ENCODE peak calls at places on chromosome 2, in five cellular contexts. N is cardiac muscle cell, M is SK-N-SH, U is transverse colon, P is heart right ventricle. I is an unnamed sample.

GRCh38 chr2:71891155-71891554 is 256.5 kb downstream of the CYP26B1 start:
- DNase-seq in N (no peak), M (no peak), U (no peak), P (no peak), I (no peak)

GRCh38 chr2:224772494-224772893 is 56.3 kb upstream of the CCDC195 start:
- DNase-seq in N (no peak), M (no peak), U (no peak), P (no peak), I (no peak)

GRCh38 chr2:119367472-119368099 is 809 bp downstream of the DBI start:
- DNase-seq in N (peak), M (peak), U (peak), P (peak), I (peak)

GRCh38 chr2:69278366-69278765 is 108.7 kb downstream of the GFPT1 start:
- DNase-seq in N (no peak), M (no peak), U (no peak), P (no peak), I (no peak)

GRCh38 chr2:194363295-194363694 is 1293.7 kb upstream of the SLC39A10 start:
- DNase-seq in N (no peak), M (no peak), U (no peak), P (no peak), I (no peak)

GRCh38 chr2:45069711-45070664 is 60.7 kb upstream of the SIX2 start:
- DNase-seq in N (no peak), M (no peak), U (no peak), P (no peak), I (no peak)

GRCh38 chr2:3305431-3305830 is 72.2 kb downstream of the EIPR1 start:
- DNase-seq in N (no peak), M (no peak), U (no peak), P (no peak), I (no peak)

GRCh38 chr2:30527411-30527810 is 80.4 kb downstream of the LCLAT1 start:
- DNase-seq in N (no peak), M (no peak), U (no peak), P (no peak), I (no peak)

GRCh38 chr2:28594369-28595108 is 98.7 kb downstream of the PLB1 start:
- DNase-seq in N (peak), M (peak), U (peak), P (peak), I (peak)

GRCh38 chr2:233153146-233153798 is 93.1 kb downstream of the INPP5D start:
- DNase-seq in N (no peak), M (no peak), U (no peak), P (no peak), I (no peak)

GRCh38 chr2:151575338-151575737 is 158.9 kb downstream of the NEB start:
- DNase-seq in N (no peak), M (no peak), U (no peak), P (no peak), I (no peak)

GRCh38 chr2:127589358-127589757 is 53.9 kb downstream of the MYO7B start:
- DNase-seq in N (no peak), M (no peak), U (no peak), P (no peak), I (no peak)

GRCh38 chr2:10911291-10912075 is at the start of gene KCNF1:
- DNase-seq in N (peak), M (peak), U (no peak), P (no peak), I (no peak)

GRCh38 chr2:74149249-74149530 is 1.5 kb upstream of the BOLA3 start:
- DNase-seq in N (no peak), M (no peak), U (no peak), P (no peak), I (no peak)

GRCh38 chr2:76544901-76545300 is 834.2 kb upstream of the GCFC2 start:
- DNase-seq in N (no peak), M (no peak), U (no peak), P (no peak), I (no peak)

GRCh38 chr2:119234021-119235019 is 10.7 kb downstream of the STEAP3 start:
- DNase-seq in N (peak), M (peak), U (no peak), P (no peak), I (no peak)

GRCh38 chr2:234191819-234192407 is 141.4 kb downstream of the SPP2 start:
- DNase-seq in N (no peak), M (no peak), U (no peak), P (no peak), I (no peak)

GRCh38 chr2:75494137-75494769 is 66.5 kb downstream of the EVA1A start:
- DNase-seq in N (no peak), M (no peak), U (no peak), P (no peak), I (no peak)

GRCh38 chr2:60516826-60517225 is 36.6 kb downstream of the BCL11A start:
- DNase-seq in N (no peak), M (no peak), U (no peak), P (no peak), I (no peak)

GRCh38 chr2:60514886-60515407 is 38.5 kb downstream of the BCL11A start:
- DNase-seq in N (no peak), M (no peak), U (no peak), P (no peak), I (no peak)

GRCh38 chr2:60516383-60516811 is 37.1 kb downstream of the BCL11A start:
- DNase-seq in N (no peak), M (no peak), U (no peak), P (no peak), I (no peak)

GRCh38 chr2:60517441-60517840 is 36.0 kb downstream of the BCL11A start:
- DNase-seq in N (no peak), M (no peak), U (no peak), P (no peak), I (no peak)

GRCh38 chr2:60515751-60516226 is 37.7 kb downstream of the BCL11A start:
- DNase-seq in N (no peak), M (no peak), U (no peak), P (no peak), I (no peak)
- H3K27ac ChIP-seq in N (no peak), M (peak), U (peak), P (no peak), I (no peak)

GRCh38 chr2:217409939-217410820 is 550.3 kb upstream of the TNP1 start:
- DNase-seq in N (no peak), M (no peak), U (no peak), P (no peak), I (no peak)
- H3K27ac ChIP-seq in N (no peak), M (no peak), U (no peak), P (peak), I (no peak)

GRCh38 chr2:231388725-231389346 is 6.7 kb upstream of the B3GNT7 start:
- DNase-seq in N (no peak), M (peak), U (no peak), P (no peak), I (no peak)
- H3K27ac ChIP-seq in N (no peak), M (peak), U (no peak), P (peak), I (peak)

GRCh38 chr2:70732736-70733427 is 35.1 kb downstream of the ADD2 start:
- DNase-seq in N (no peak), M (peak), U (no peak), P (no peak), I (no peak)
- H3K27ac ChIP-seq in N (no peak), M (peak), U (no peak), P (no peak), I (peak)

GRCh38 chr2:20186855-20187187 is 38.1 kb downstream of the SDC1 start:
- DNase-seq in N (no peak), M (no peak), U (no peak), P (no peak), I (no peak)
- H3K27ac ChIP-seq in N (no peak), M (no peak), U (peak), P (no peak), I (no peak)

DNA sequence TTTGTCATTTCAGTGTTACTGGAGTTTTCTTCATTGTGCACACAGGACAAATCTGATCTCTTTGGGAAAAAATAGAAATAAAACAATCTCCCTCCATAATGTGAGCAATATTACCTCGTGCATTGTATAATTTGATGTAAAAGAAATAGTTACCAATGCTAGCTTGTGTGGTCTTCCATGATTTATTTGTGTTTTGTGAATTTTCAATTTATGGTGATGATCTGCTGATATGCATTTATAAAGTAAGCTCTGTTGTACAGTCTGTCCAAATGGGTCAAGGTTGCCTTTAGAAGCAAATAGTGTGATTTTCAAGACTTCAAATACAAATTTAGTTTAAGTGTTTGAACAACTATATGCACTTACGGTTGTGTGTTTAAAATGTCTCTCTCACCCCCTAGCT is 50.9 kb downstream of the STAT1 start:
- DNase-seq in N (no peak), M (no peak), U (no peak), P (no peak), I (no peak)
- H3K27ac ChIP-seq in N (no peak), M (no peak), U (no peak), P (no peak), I (no peak)

DNA sequence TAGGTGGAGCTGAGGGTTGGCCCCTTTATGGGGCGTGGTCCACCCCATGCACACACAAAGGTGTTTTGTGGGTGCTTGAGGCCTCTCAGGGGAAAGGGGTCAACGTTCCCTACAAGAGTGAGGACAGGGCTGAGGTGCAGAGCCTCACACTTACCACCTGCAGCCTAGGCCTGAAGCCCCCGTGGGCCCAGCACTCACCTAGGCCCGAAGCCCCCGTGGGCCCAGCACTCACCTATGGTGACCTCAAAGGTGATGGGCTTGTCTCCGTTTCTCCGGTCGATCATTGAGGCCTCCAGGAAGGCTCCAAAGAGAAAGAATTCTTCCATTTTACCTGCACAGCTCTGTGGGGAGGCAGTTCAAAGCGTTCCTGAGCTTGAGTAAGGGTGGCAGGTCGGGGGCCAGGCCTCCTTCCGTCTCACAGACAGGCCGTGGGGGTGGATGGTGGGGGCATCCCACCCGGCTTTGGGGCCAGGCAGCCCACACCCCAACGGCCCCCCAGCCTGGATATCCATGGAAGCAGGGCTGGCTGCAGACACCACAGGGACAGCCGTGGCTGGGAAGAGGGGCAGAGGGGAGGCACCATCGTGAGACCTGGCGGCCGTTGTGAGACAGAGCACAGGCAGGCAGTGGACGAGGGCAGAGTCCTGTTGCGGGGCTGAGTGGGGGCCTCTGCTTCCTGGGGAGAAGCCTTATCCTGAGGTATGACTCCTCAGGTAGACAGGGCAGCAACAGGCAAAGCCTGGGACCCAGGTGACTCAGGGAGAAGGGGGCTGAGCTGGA is 2.2 kb upstream of the OTOF start:
- DNase-seq in N (no peak), M (no peak), U (no peak), P (no peak), I (no peak)
- H3K27ac ChIP-seq in N (no peak), M (no peak), U (no peak), P (no peak), I (no peak)

GRCh38 chr2:225998653-225999052 is 599.1 kb downstream of the NYAP2 start:
- DNase-seq in N (no peak), M (no peak), U (no peak), P (no peak), I (no peak)

GRCh38 chr2:225998125-225998524 is 598.6 kb downstream of the NYAP2 start:
- DNase-seq in N (no peak), M (no peak), U (no peak), P (no peak), I (no peak)

GRCh38 chr2:226002438-226002837 is 602.9 kb downstream of the NYAP2 start:
- DNase-seq in N (no peak), M (no peak), U (no peak), P (peak), I (no peak)

GRCh38 chr2:225999692-226000091 is 600.2 kb downstream of the NYAP2 start:
- DNase-seq in N (no peak), M (no peak), U (no peak), P (no peak), I (no peak)

DNA sequence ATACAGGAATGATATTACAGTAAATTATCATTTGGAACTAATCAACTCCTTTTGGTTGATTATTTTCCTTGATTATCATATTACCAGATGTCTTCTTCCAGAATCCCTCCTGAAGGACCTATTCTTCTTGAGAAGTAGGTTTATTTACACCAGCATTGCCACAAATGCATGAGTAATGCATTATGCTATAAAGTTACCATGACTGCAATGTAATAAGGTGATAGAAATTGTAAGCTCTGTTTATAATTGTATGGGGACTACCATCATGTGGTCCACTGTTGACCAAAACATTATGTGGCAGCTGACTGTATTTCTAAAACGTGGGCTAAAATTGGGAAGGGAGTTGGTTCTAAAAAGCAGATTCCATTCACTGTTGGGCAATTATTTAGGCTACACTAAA is 602.2 kb downstream of the NYAP2 start:
- DNase-seq in N (no peak), M (no peak), U (no peak), P (no peak), I (no peak)
- H3K27ac ChIP-seq in N (no peak), M (no peak), U (no peak), P (no peak), I (no peak)